ENCODE peak calls at places on chromosomes 13 and 19, in eight cellular contexts. E is psoas muscle, J is A549, N is neuronal stem cell, O is neural progenitor cell, Z is Peyer's patch, A is uterus, B is heart left ventricle. S is an unnamed sample.
A peak's percentile ranks its signal among the peaks of the same experiment; 100 is the strongest.

GRCh38 chr19:5560156-5560555 is 7.6 kb downstream of the TINCR start:
- DNase-seq in E (no peak), J (no peak), N (no peak), O (no peak), Z (no peak), A (no peak), B (no peak), S (no peak)

GRCh38 chr13:45941261-45941660 is 89.7 kb upstream of the SIAH3 start:
- DNase-seq in E (no peak), J (no peak), N (no peak), O (no peak), Z (no peak), A (no peak), B (no peak), S (no peak)

GRCh38 chr13:105139380-105140285 is 1395.8 kb downstream of the EFNB2 start:
- DNase-seq in E (peak; percentile 13), J (peak; percentile 46), N (no peak), O (no peak), Z (peak; percentile 67), A (no peak), B (peak; percentile 16), S (peak; percentile 40)

GRCh38 chr19:18456974-18457373 is 19.0 kb upstream of the ISYNA1 start:
- DNase-seq in E (peak; percentile 76), J (no peak), N (no peak), O (no peak), Z (no peak), A (peak; percentile 56), B (no peak), S (no peak)

GRCh38 chr13:47959468-47960088 is 41.5 kb downstream of the SUCLA2 start:
- DNase-seq in E (no peak), J (no peak), N (no peak), O (no peak), Z (no peak), A (no peak), B (no peak), S (no peak)

GRCh38 chr19:39968789-39969188 is 2.2 kb upstream of the PSMC4 start:
- DNase-seq in E (no peak), J (no peak), N (no peak), O (no peak), Z (no peak), A (no peak), B (no peak), S (no peak)

GRCh38 chr19:31120952-31121351 is 228.3 kb downstream of the TSHZ3 start:
- DNase-seq in E (no peak), J (no peak), N (no peak), O (no peak), Z (no peak), A (no peak), B (no peak), S (no peak)

GRCh38 chr19:32104465-32105235 is 240.8 kb upstream of the ZNF507 start:
- DNase-seq in E (no peak), J (no peak), N (no peak), O (no peak), Z (no peak), A (peak; percentile 39), B (no peak), S (no peak)

GRCh38 chr19:14106840-14107239 is 10.7 kb downstream of the PRKACA start:
- DNase-seq in E (no peak), J (no peak), N (no peak), O (no peak), Z (no peak), A (no peak), B (no peak), S (no peak)

GRCh38 chr19:14102756-14103155 is 12.2 kb upstream of the SAMD1 start:
- DNase-seq in E (no peak), J (no peak), N (no peak), O (no peak), Z (no peak), A (no peak), B (no peak), S (no peak)

GRCh38 chr19:14103310-14103709 is 12.8 kb upstream of the SAMD1 start:
- DNase-seq in E (no peak), J (no peak), N (no peak), O (no peak), Z (no peak), A (no peak), B (no peak), S (no peak)

GRCh38 chr19:14107581-14108461 is 9.7 kb downstream of the PRKACA start:
- DNase-seq in E (peak; percentile 68), J (peak; percentile 16), N (no peak), O (no peak), Z (no peak), A (no peak), B (peak; percentile 76), S (no peak)

DNA sequence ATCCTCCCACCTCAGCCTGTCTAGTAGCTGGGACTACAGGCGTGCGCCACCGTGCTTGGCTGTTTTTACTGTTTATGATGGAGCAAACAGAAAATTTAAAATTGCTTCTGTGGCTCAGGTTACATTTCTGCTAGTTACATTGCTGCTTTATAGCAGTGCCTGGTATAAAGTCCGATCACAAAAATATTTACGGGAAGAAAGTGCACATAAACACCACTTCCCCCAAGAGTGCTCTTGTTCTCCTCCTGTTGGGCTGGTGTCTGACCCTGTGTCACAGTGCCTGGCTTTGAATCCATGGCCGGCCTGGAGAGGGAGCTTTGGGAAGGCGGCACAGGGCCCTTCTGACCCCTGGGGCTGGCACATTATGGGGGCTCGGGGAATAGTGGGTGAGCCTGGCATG is 11.9 kb downstream of the PRKACA start:
- DNase-seq in E (no peak), J (no peak), N (no peak), O (no peak), Z (no peak), A (no peak), B (no peak), S (no peak)
- H3K4me1 ChIP-seq in E (peaks cover 13% of the 10 kb centered on the region), J (no peaks in the 10 kb centered on the region), N (no peaks in the 10 kb centered on the region), O (no peaks in the 10 kb centered on the region), Z (no peaks in the 10 kb centered on the region), A (no peaks in the 10 kb centered on the region), B (no peaks in the 10 kb centered on the region), S (no peaks in the 10 kb centered on the region)

GRCh38 chr19:10106100-10106936 is at the start of gene PPAN:
- DNase-seq in E (peak; percentile 98), J (peak; percentile 93), N (peak; percentile 93), O (peak; percentile 100), Z (peak; percentile 100), A (peak; percentile 97), B (peak; percentile 99), S (peak; percentile 98)

GRCh38 chr19:10102787-10103236 is 334 bp upstream of the ANGPTL6 start:
- DNase-seq in E (no peak), J (no peak), N (no peak), O (no peak), Z (peak; percentile 77), A (no peak), B (no peak), S (no peak)

GRCh38 chr19:10105241-10106099 is 692 bp upstream of the PPAN start:
- DNase-seq in E (no peak), J (no peak), N (no peak), O (no peak), Z (peak; percentile 70), A (no peak), B (no peak), S (no peak)

GRCh38 chr19:10104130-10104513 is 1.6 kb upstream of the ANGPTL6 start:
- DNase-seq in E (no peak), J (no peak), N (no peak), O (no peak), Z (no peak), A (no peak), B (no peak), S (no peak)

GRCh38 chr19:10104665-10105221 is 1.4 kb upstream of the PPAN start:
- DNase-seq in E (no peak), J (no peak), N (no peak), O (no peak), Z (peak; percentile 92), A (no peak), B (no peak), S (no peak)
- H3K4me1 ChIP-seq in E (peaks cover 11% of the 10 kb centered on the region), J (peaks cover 12% of the 10 kb centered on the region), N (peaks cover 23% of the 10 kb centered on the region), O (peaks cover 7% of the 10 kb centered on the region), Z (peaks cover 43% of the 10 kb centered on the region), A (peaks cover 9% of the 10 kb centered on the region), B (no peaks in the 10 kb centered on the region), S (peaks cover 6% of the 10 kb centered on the region)

GRCh38 chr19:50647879-50648615 is 1.2 kb upstream of the C19orf81 start:
- DNase-seq in E (no peak), J (no peak), N (no peak), O (no peak), Z (no peak), A (no peak), B (no peak), S (no peak)

GRCh38 chr19:50646074-50646807 is 3.0 kb upstream of the C19orf81 start:
- DNase-seq in E (no peak), J (peak; percentile 83), N (no peak), O (no peak), Z (no peak), A (no peak), B (no peak), S (no peak)

GRCh38 chr19:50644315-50644915 is 4.7 kb upstream of the SYT3 start:
- DNase-seq in E (no peak), J (no peak), N (no peak), O (no peak), Z (no peak), A (no peak), B (no peak), S (no peak)

GRCh38 chr19:50648659-50649058 is 586 bp upstream of the C19orf81 start:
- DNase-seq in E (no peak), J (no peak), N (no peak), O (no peak), Z (no peak), A (no peak), B (no peak), S (no peak)

DNA sequence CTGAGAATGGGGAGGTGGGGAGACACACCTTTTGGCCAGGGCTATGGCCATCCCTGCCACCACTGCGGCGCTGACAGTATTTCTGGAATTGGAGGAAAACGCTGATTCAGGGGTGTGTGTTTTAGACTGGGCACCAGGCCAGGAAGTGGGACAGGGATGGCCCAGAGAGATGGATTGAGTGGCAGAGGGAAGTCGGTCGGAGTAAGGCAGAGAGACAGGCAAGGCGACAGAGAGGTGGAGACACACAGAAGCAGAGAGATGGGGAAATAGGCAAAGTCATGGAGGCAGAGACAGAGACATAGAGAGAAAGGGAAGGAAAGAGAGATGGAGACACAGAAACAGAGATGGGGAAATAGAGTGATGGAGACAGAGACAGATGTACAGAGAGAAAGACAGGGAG is 4.1 kb upstream of the C19orf81 start:
- DNase-seq in E (no peak), J (no peak), N (no peak), O (no peak), Z (no peak), A (no peak), B (no peak), S (no peak)
- H3K4me1 ChIP-seq in E (no peaks in the 10 kb centered on the region), J (peaks cover 20% of the 10 kb centered on the region), N (peaks cover 7% of the 10 kb centered on the region), O (no peaks in the 10 kb centered on the region), Z (no peaks in the 10 kb centered on the region), A (no peaks in the 10 kb centered on the region), B (no peaks in the 10 kb centered on the region), S (no peaks in the 10 kb centered on the region)

DNA sequence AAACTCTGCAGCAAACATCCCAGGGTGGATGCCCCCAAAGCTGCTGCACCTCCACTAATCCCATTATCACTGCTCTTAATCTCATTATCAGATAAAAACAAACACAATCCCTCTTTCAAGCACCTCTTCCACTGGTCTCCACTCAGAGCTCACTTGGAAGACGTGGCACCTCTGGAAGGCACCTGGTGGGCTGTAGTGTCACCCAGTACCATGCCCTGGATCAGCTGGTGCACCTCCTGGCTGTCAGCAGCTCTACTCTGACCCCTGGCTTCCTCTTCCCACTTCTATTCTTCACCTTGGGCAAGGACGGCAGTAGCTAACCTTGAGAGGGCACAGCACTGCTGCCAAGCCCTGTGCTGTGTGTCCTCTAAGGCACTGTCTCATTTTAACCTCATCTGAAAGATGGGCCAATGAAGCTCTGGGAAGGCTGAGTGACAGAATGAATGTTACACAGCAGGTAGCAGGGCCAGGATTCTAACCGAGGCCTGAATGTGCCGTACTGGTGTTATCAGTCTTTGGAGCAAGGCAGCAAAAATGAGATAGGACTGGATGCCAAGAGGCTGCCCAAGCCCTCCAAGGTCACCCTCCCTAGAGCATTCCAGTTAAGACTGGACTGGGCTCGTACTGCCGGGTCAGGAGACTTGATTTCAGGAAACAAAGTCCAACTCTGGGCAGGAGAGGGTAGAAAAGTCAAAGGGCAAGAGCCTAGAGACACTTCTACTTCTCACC is 7.4 kb downstream of the BRD4 start:
- DNase-seq in E (no peak), J (no peak), N (no peak), O (peak; percentile 40), Z (peak; percentile 52), A (no peak), B (no peak), S (no peak)
- H3K4me1 ChIP-seq in E (peaks cover 93% of the 10 kb centered on the region), J (peaks cover 88% of the 10 kb centered on the region), N (peaks cover 6% of the 10 kb centered on the region), O (peaks cover 13% of the 10 kb centered on the region), Z (peaks cover 16% of the 10 kb centered on the region), A (peaks cover 49% of the 10 kb centered on the region), B (peaks cover 90% of the 10 kb centered on the region), S (peaks cover 32% of the 10 kb centered on the region)

S was measured in lung.